ENCODE peak calls at places on chromosome 4, in seven cellular contexts. V is fibroblast of mammary gland, X is MM.1S, F is OCI-LY7, D is heart left ventricle, I is hepatocyte, N is thyroid gland. G is an unnamed sample.

GRCh38 chr4:99722006-99722405 is 64.4 kb upstream of the C4orf54 start:
- DNase-seq in I (no peak), X (no peak), V (no peak), F (no peak), D (no peak), N (no peak), G (no peak)

GRCh38 chr4:145216532-145216931 is 36.1 kb upstream of the OTUD4 start:
- DNase-seq in N (no peak), X (peak; percentile 48), I (no peak), F (peak; percentile 64), V (peak; percentile 60), D (no peak), G (peak; percentile 27)

GRCh38 chr4:7668282-7668681 is 233.6 kb upstream of the PSAPL1 start:
- DNase-seq in F (no peak), I (no peak), X (no peak), D (no peak), V (no peak), N (no peak), G (no peak)

GRCh38 chr4:128501239-128501638 is 213.6 kb upstream of the PGRMC2 start:
- DNase-seq in V (no peak), N (no peak), X (no peak), F (no peak), D (no peak), I (no peak), G (no peak)

GRCh38 chr4:10122236-10122932 is 5.8 kb upstream of the WDR1 start:
- DNase-seq in I (no peak), D (no peak), V (no peak), X (no peak), F (no peak), N (no peak), G (no peak)

GRCh38 chr4:59583845-59584568 is 1616.1 kb upstream of the ADGRL3 start:
- DNase-seq in D (no peak), X (no peak), V (no peak), F (no peak), I (no peak), N (no peak), G (no peak)

GRCh38 chr4:185283723-185284122 is 74.3 kb downstream of the SNX25 start:
- DNase-seq in F (no peak), N (no peak), I (no peak), V (peak; percentile 62), D (no peak), X (no peak), G (no peak)

GRCh38 chr4:76679691-76680090 is 218.3 kb downstream of the SOWAHB start:
- DNase-seq in I (no peak), V (no peak), X (no peak), N (no peak), D (no peak), F (no peak), G (no peak)

GRCh38 chr4:184288451-184289178 is 70.9 kb upstream of the ENPP6 start:
- DNase-seq in D (no peak), I (no peak), F (peak; percentile 92), N (peak; percentile 49), V (no peak), X (peak; percentile 86), G (no peak)

GRCh38 chr4:143023519-143023918 is 161.2 kb upstream of the USP38 start:
- DNase-seq in X (no peak), N (no peak), D (no peak), V (peak; percentile 2), I (no peak), F (no peak), G (no peak)

GRCh38 chr4:145937990-145938611 is 522 bp downstream of the ZNF827 start:
- DNase-seq in X (peak; percentile 31), D (no peak), F (peak; percentile 64), N (peak; percentile 29), I (peak; percentile 63), V (peak; percentile 38), G (no peak)

GRCh38 chr4:23033796-23034195 is 341.1 kb downstream of the GBA3 start:
- DNase-seq in V (no peak), I (no peak), N (no peak), D (no peak), F (no peak), X (no peak), G (no peak)

GRCh38 chr4:113584407-113585150 is 177.0 kb downstream of the CAMK2D start:
- DNase-seq in I (peak; percentile 17), V (peak; percentile 69), X (no peak), F (no peak), N (no peak), D (peak; percentile 61), G (no peak)

GRCh38 chr4:111854494-111855087 is 290.7 kb upstream of the FAM241A start:
- DNase-seq in X (peak; percentile 45), N (no peak), D (no peak), I (peak; percentile 49), V (peak; percentile 63), F (peak; percentile 18), G (peak; percentile 14)

GRCh38 chr4:138677212-138677611 is 338.4 kb upstream of the NOCT start:
- DNase-seq in V (no peak), I (peak; percentile 22), F (no peak), N (no peak), D (no peak), X (no peak), G (no peak)

GRCh38 chr4:147590249-147590920 is 26.8 kb upstream of the TMEM184C start:
- DNase-seq in F (peak; percentile 45), V (peak; percentile 75), I (peak; percentile 78), N (peak; percentile 64), D (peak; percentile 43), X (peak; percentile 48), G (peak; percentile 37)

GRCh38 chr4:7651461-7651921 is 216.8 kb upstream of the PSAPL1 start:
- DNase-seq in I (peak; percentile 46), D (no peak), N (peak; percentile 50), V (peak; percentile 48), X (no peak), F (no peak), G (no peak)

GRCh38 chr4:83019794-83020497 is 9.3 kb upstream of the LIN54 start:
- DNase-seq in D (no peak), N (no peak), V (no peak), F (no peak), X (no peak), I (no peak), G (no peak)

GRCh38 chr4:141501931-141502330 is 134.5 kb upstream of the IL15 start:
- DNase-seq in F (no peak), I (no peak), N (no peak), V (peak; percentile 35), X (no peak), D (no peak), G (no peak)

GRCh38 chr4:80535551-80535950 is 200.0 kb downstream of the CFAP299 start:
- DNase-seq in V (no peak), X (no peak), N (no peak), F (no peak), D (no peak), I (no peak), G (no peak)

GRCh38 chr4:89404530-89404929 is 96.9 kb upstream of the GPRIN3 start:
- DNase-seq in N (no peak), I (no peak), X (no peak), F (no peak), V (no peak), D (no peak), G (peak; percentile 63)

GRCh38 chr4:121277194-121278105 is 103.4 kb downstream of the QRFPR start:
- DNase-seq in F (peak; percentile 17), V (peak; percentile 14), I (peak; percentile 23), N (no peak), D (no peak), X (peak; percentile 46), G (no peak)
- TF ChIP-seq CTCF in F (peak; percentile 64), V (peak; percentile 38), I (peak; percentile 25), N (no peak), D (no peak), X (peak; percentile 48), G (peak; percentile 46)

GRCh38 chr4:106368678-106369077 is at the start of gene GIMD1:
- DNase-seq in X (no peak), N (no peak), F (no peak), I (no peak), D (no peak), V (no peak), G (no peak)
- H3K4me3 ChIP-seq in X (no peak within 1 kb of the TSS), N (no peak within 1 kb of the TSS), F (no peak within 1 kb of the TSS), I (no peak within 1 kb of the TSS), D (no peak within 1 kb of the TSS), V (no peak within 1 kb of the TSS), G (no peak within 1 kb of the TSS)

GRCh38 chr4:16129336-16129735 is 45.5 kb upstream of the PROM1 start:
- DNase-seq in D (no peak), I (peak; percentile 23), N (no peak), F (no peak), V (no peak), X (no peak), G (peak; percentile 56)
- TF ChIP-seq CTCF in D (no peak), I (no peak), N (no peak), F (no peak), V (no peak), X (no peak), G (no peak)

GRCh38 chr4:102324725-102325124 is 20.6 kb downstream of the SLC39A8 start:
- DNase-seq in I (no peak), X (no peak), N (no peak), V (peak; percentile 14), D (no peak), F (no peak), G (no peak)
- H3K4me3 ChIP-seq in I (no peak overlapping the region), X (no peak overlapping the region), N (no peak overlapping the region), V (no peak overlapping the region), D (no peak overlapping the region), F (no peak overlapping the region), G (no peak overlapping the region)

GRCh38 chr4:65028592-65028991 is 619.3 kb upstream of the TECRL start:
- DNase-seq in F (no peak), D (no peak), I (no peak), X (no peak), N (no peak), V (no peak), G (no peak)

DNA sequence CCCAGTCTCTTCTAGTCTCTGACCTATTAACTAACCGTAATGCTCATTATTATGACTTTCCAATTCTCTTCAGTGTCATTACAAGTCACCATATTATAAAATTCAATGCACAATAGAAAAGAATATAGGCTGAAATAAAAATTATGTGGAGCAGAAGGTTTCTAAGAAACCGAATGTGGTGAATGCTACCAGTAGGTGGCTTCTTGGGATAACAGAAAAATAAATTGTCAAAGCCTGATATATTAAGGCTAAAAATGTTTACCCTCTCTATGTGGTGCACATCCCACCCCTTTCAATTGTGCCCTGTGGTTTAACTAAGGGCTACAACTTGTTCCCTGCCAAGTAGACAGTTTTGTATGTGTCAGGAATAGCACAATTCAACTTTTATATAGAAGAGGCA is 624.6 kb upstream of the TECRL start:
- DNase-seq in N (no peak), X (no peak), F (no peak), I (no peak), D (no peak), V (peak; percentile 0), G (no peak)
- TF ChIP-seq CTCF in N (no peak), X (peak; percentile 27), F (no peak), I (peak; percentile 51), D (no peak), V (no peak), G (peak; percentile 41)